ENCODE peak calls at places on chromosomes 7 and 10, in four cellular contexts. G is AG04450, F is transverse colon, M is GM13977. N is an unnamed sample.

GRCh38 chr10:72194949-72195348 is 20.9 kb upstream of the ANAPC16 start:
- DNase-seq in G (no peak), F (no peak), M (no peak), N (no peak)

GRCh38 chr7:134690614-134691504 is 44.2 kb downstream of the BPGM start:
- DNase-seq in G (no peak), F (no peak), M (no peak), N (no peak)

GRCh38 chr10:72267819-72268404 is 5.8 kb upstream of the DDIT4 start:
- DNase-seq in G (no peak), F (no peak), M (no peak), N (no peak)

GRCh38 chr10:91537614-91538383 is 95.1 kb downstream of the PPP1R3C start:
- DNase-seq in G (no peak), F (no peak), M (no peak), N (no peak)

GRCh38 chr7:75649462-75649861 is 89.3 kb downstream of the HIP1 start:
- DNase-seq in G (no peak), F (no peak), M (no peak), N (peak; percentile 50)

GRCh38 chr7:2688409-2689342 is 674 bp downstream of the AMZ1 start:
- DNase-seq in G (no peak), F (no peak), M (peak; percentile 84), N (no peak)

GRCh38 chr7:45589061-45589460 is 14.9 kb downstream of the ADCY1 start:
- DNase-seq in G (no peak), F (no peak), M (no peak), N (no peak)

GRCh38 chr7:149764481-149765398 is 8.6 kb downstream of the ZNF467 start:
- DNase-seq in G (no peak), F (no peak), M (no peak), N (no peak)

GRCh38 chr7:88184848-88185304 is 35.0 kb downstream of the SRI start:
- DNase-seq in G (no peak), F (no peak), M (no peak), N (no peak)

GRCh38 chr7:47648301-47648900 is 66.5 kb upstream of the TNS3 start:
- DNase-seq in G (no peak), F (no peak), M (no peak), N (no peak)

GRCh38 chr10:4661572-4662255 is 164.3 kb upstream of the AKR1E2 start:
- DNase-seq in G (no peak), F (peak; percentile 29), M (no peak), N (no peak)

GRCh38 chr10:117226813-117227451 is 14.0 kb upstream of the SLC18A2 start:
- DNase-seq in G (no peak), F (peak; percentile 25), M (peak; percentile 48), N (no peak)

GRCh38 chr10:117900280-117900679 is 146.5 kb downstream of the RAB11FIP2 start:
- DNase-seq in G (no peak), F (no peak), M (no peak), N (no peak)

GRCh38 chr10:75049316-75050285 is 61.9 kb upstream of the SAMD8 start:
- DNase-seq in G (no peak), F (no peak), M (no peak), N (no peak)

GRCh38 chr7:99040104-99040958 is 103.6 kb downstream of the SMURF1 start:
- DNase-seq in G (peak; percentile 61), F (peak; percentile 85), M (peak; percentile 84), N (peak; percentile 40)

GRCh38 chr10:3499120-3499519 is 285.9 kb downstream of the KLF6 start:
- DNase-seq in G (no peak), F (no peak), M (no peak), N (no peak)

GRCh38 chr10:61100882-61101281 is 156.9 kb upstream of the RHOBTB1 start:
- DNase-seq in G (no peak), F (no peak), M (no peak), N (no peak)

GRCh38 chr10:46248651-46249131 is 38.1 kb upstream of the ANTXRL start:
- DNase-seq in G (no peak), F (no peak), M (no peak), N (no peak)

GRCh38 chr10:127855584-127855881 is 37.2 kb downstream of the CLRN3 start:
- DNase-seq in G (no peak), F (no peak), M (no peak), N (no peak)

GRCh38 chr7:96120445-96120844 is 201.5 kb downstream of the SLC25A13 start:
- DNase-seq in G (no peak), F (no peak), M (no peak), N (no peak)

GRCh38 chr10:3761111-3761686 is 23.8 kb downstream of the KLF6 start:
- DNase-seq in G (no peak), F (no peak), M (peak; percentile 53), N (no peak)

GRCh38 chr10:111525696-111526095 is 448.9 kb downstream of the ADRA2A start:
- DNase-seq in G (no peak), F (no peak), M (no peak), N (no peak)

GRCh38 chr10:51228714-51229100 is 154.4 kb downstream of the PRKG1 start:
- DNase-seq in G (no peak), F (no peak), M (no peak), N (no peak)

GRCh38 chr10:125086716-125087115 is 73.6 kb downstream of the CTBP2 start:
- DNase-seq in G (no peak), F (no peak), M (no peak), N (no peak)

GRCh38 chr7:132255898-132256297 is 320.4 kb downstream of the PLXNA4 start:
- DNase-seq in G (no peak), F (no peak), M (no peak), N (no peak)

GRCh38 chr10:6382081-6382480 is 179.3 kb downstream of the PFKFB3 start:
- DNase-seq in G (peak; percentile 61), F (peak; percentile 15), M (peak; percentile 46), N (no peak)

GRCh38 chr7:16417958-16418357 is 3.4 kb downstream of the CRPPA start:
- DNase-seq in G (no peak), F (no peak), M (no peak), N (no peak)

GRCh38 chr10:97915761-97916160 is 66.1 kb downstream of the GOLGA7B start:
- DNase-seq in G (no peak), F (no peak), M (no peak), N (no peak)

GRCh38 chr10:5665380-5666323 is 743 bp downstream of the ASB13 start:
- DNase-seq in G (no peak), F (peak; percentile 37), M (peak; percentile 28), N (no peak)

GRCh38 chr7:141001561-141001960 is 13.2 kb downstream of the MRPS33 start:
- DNase-seq in G (no peak), F (no peak), M (no peak), N (no peak)

GRCh38 chr7:100584677-100585510 is 1.0 kb downstream of the LRCH4 start:
- DNase-seq in G (no peak), F (peak; percentile 79), M (no peak), N (no peak)

GRCh38 chr7:117530390-117530789 is 50.6 kb downstream of the CFTR start:
- DNase-seq in G (no peak), F (no peak), M (no peak), N (no peak)

GRCh38 chr10:60114765-60115586 is 208.6 kb upstream of the CCDC6 start:
- DNase-seq in G (peak; percentile 43), F (no peak), M (peak; percentile 28), N (peak; percentile 12)

GRCh38 chr7:105389889-105390288 is 1.2 kb upstream of the SRPK2 start:
- DNase-seq in G (no peak), F (no peak), M (no peak), N (no peak)

GRCh38 chr7:105388373-105389089 is at the start of gene SRPK2:
- DNase-seq in G (no peak), F (peak; percentile 84), M (peak; percentile 95), N (no peak)

GRCh38 chr7:105391429-105391828 is 2.7 kb upstream of the SRPK2 start:
- DNase-seq in G (no peak), F (no peak), M (no peak), N (no peak)

GRCh38 chr7:105389090-105389650 is 449 bp upstream of the SRPK2 start:
- DNase-seq in G (no peak), F (peak; percentile 48), M (no peak), N (no peak)

DNA sequence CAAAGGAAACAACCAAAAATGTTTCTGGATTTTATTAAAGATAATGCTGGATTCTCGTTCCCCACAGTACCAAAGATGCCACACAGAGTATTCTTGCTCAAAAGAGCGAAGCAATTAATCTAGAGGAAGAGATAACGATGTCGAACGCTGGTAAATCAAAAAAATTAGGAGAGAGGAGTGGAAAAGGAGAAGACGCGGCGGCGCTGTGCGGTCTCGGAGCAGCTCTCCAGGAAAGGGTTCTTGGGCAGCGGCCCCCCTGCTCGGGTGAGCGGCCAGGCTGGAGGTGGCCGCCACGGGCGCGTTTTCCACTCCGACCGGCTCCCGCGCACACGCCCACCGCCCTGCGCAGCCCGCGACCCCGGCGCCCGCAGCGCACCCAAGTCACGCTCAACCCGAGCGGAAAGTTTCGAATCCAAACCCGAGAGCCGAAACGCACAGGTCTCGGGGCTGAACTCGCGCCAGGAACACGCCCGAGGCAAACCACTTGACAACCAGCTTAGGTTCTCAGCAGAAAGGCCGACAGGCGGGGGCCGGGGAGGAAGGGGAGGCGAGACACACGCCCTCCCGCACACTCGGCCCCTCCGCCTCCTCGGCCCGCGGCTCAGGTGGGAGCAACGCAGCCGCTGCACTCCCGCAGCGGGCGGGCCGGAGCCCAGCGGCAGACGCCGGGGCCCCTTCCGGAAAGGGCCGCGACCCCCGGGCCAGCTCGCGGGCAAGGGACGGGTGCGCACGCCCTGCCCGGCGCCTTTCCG is 924 bp downstream of the SRPK2 start:
- DNase-seq in G (no peak), F (peak; percentile 63), M (peak; percentile 85), N (no peak)
- TF ChIP-seq CTCF in G (no peak), F (no peak), M (no peak), N (no peak)

GRCh38 chr7:44081266-44081748 is 1.0 kb downstream of the POLM start:
- DNase-seq in G (no peak), F (no peak), M (peak; percentile 72), N (no peak)
- TF ChIP-seq CTCF in G (no peak), F (no peak), M (peak; percentile 0), N (no peak)

DNA sequence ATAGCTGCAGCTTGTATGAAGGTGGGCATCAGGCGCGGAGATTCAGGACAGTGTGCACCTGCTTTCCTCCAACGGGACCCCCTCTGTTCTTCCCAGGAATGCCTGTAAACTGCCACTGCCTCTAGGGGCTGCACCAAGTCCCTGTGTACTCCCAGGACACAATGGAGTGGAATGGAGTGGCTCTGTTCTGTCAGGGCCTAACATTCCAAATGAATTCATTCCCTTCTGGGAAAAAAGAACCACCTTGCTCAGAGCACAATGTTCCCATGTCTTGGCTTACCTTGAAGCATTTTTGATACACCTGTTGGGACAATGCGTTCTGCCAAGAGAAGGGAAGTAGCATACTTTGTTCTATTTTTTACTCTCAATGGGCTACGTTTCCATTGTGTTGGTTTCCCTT is 339.4 kb downstream of the FRMD4A start:
- DNase-seq in G (no peak), F (no peak), M (no peak), N (no peak)
- TF ChIP-seq CTCF in G (peak; percentile 6), F (no peak), M (no peak), N (no peak)

DNA sequence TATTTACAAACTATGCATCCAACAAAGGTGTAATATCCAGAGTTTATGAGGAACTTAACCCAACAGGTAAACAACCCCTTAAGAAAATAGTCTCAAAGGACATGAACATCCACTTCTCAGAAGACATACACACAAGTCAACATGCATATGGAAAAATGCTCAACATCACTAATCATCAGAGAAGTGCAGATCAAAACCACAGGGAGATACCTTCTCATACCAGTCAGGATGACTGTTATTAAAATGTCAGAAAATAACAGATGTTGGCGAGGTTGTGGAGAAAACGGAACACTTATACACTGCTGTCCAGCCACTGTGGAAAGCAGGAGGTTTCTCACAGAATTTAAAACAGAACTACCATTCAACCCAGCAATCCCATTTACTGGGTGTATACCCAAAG is 84.0 kb downstream of the ADD3 start:
- DNase-seq in G (no peak), F (no peak), M (no peak), N (no peak)
- TF ChIP-seq CTCF in G (no peak), F (no peak), M (no peak), N (no peak)

N was measured in epithelial cell of proximal tubule.